ENCODE peak calls at places on chromosomes 16 and 17, in ten cellular contexts. B is GM23338, C is uterus, G is upper lobe of right lung, A is heart right ventricle, L is ovary, U is left ventricle myocardium inferior, M is IMR-90, I is K562, E is sigmoid colon. Z is an unnamed sample.

GRCh38 chr17:67258836-67259468 is 14.0 kb upstream of the HELZ start:
- DNase-seq in B (no peak), C (no peak), G (no peak), A (no peak), L (no peak), U (no peak), M (no peak), I (no peak), E (no peak), Z (no peak)

GRCh38 chr17:28113269-28113668 is 70.8 kb downstream of the NLK start:
- DNase-seq in B (peak; percentile 33), C (no peak), G (no peak), A (no peak), L (no peak), U (no peak), M (no peak), I (no peak), E (no peak), Z (no peak)

GRCh38 chr16:56983211-56983751 is 6.1 kb upstream of the NLRC5 start:
- DNase-seq in B (no peak), C (no peak), G (no peak), A (no peak), L (no peak), U (no peak), M (no peak), I (no peak), E (no peak), Z (no peak)

GRCh38 chr17:4786111-4786491 is at the start of gene VMO1:
- DNase-seq in B (peak; percentile 27), C (peak; percentile 43), G (no peak), A (no peak), L (no peak), U (no peak), M (no peak), I (no peak), E (peak; percentile 74), Z (no peak)

GRCh38 chr17:77434136-77435114 is 293.7 kb downstream of the SEC14L1 start:
- DNase-seq in B (no peak), C (no peak), G (no peak), A (no peak), L (no peak), U (no peak), M (no peak), I (no peak), E (no peak), Z (no peak)

GRCh38 chr17:37294888-37295287 is 80.9 kb upstream of the C17orf78 start:
- DNase-seq in B (peak; percentile 58), C (no peak), G (no peak), A (no peak), L (no peak), U (no peak), M (no peak), I (no peak), E (no peak), Z (no peak)

GRCh38 chr16:66020642-66021041 is 345.8 kb upstream of the CDH5 start:
- DNase-seq in B (no peak), C (no peak), G (no peak), A (no peak), L (no peak), U (no peak), M (peak; percentile 52), I (no peak), E (no peak), Z (no peak)

GRCh38 chr16:71364306-71364705 is 5.8 kb downstream of the CALB2 start:
- DNase-seq in B (no peak), C (no peak), G (no peak), A (no peak), L (peak; percentile 38), U (no peak), M (no peak), I (no peak), E (no peak), Z (no peak)

GRCh38 chr17:43574896-43575525 is 28.9 kb upstream of the ETV4 start:
- DNase-seq in B (no peak), C (no peak), G (no peak), A (no peak), L (no peak), U (no peak), M (no peak), I (no peak), E (no peak), Z (no peak)

GRCh38 chr17:70913086-70913485 is 743.8 kb downstream of the KCNJ2 start:
- DNase-seq in B (no peak), C (no peak), G (no peak), A (no peak), L (no peak), U (no peak), M (peak; percentile 32), I (no peak), E (no peak), Z (no peak)

GRCh38 chr16:23290189-23291062 is 11.7 kb upstream of the SCNN1B start:
- DNase-seq in B (no peak), C (no peak), G (no peak), A (no peak), L (no peak), U (no peak), M (no peak), I (no peak), E (peak; percentile 24), Z (no peak)

GRCh38 chr17:61669522-61669921 is 78.5 kb upstream of the NACA2 start:
- DNase-seq in B (no peak), C (no peak), G (no peak), A (no peak), L (no peak), U (no peak), M (no peak), I (no peak), E (no peak), Z (no peak)

GRCh38 chr17:46035112-46035818 is 36.2 kb downstream of the STH start:
- DNase-seq in B (peak; percentile 35), C (no peak), G (no peak), A (no peak), L (no peak), U (no peak), M (no peak), I (no peak), E (no peak), Z (no peak)

GRCh38 chr16:4689864-4690704 is 3.3 kb upstream of the NUDT16L1 start:
- DNase-seq in B (no peak), C (no peak), G (peak; percentile 65), A (no peak), L (peak; percentile 42), U (no peak), M (no peak), I (no peak), E (peak; percentile 66), Z (no peak)

GRCh38 chr16:2257726-2258125 is 6.3 kb upstream of the ECI1 start:
- DNase-seq in B (no peak), C (no peak), G (no peak), A (no peak), L (no peak), U (no peak), M (no peak), I (no peak), E (no peak), Z (no peak)

GRCh38 chr17:12812877-12813276 is 23.6 kb downstream of the ARHGAP44 start:
- DNase-seq in B (no peak), C (no peak), G (no peak), A (no peak), L (no peak), U (no peak), M (no peak), I (no peak), E (no peak), Z (no peak)

GRCh38 chr16:765488-765865 is 4.9 kb downstream of the MSLN start:
- DNase-seq in B (no peak), C (no peak), G (peak; percentile 62), A (no peak), L (no peak), U (no peak), M (no peak), I (no peak), E (no peak), Z (no peak)
- H3K27ac ChIP-seq in B (no peak overlapping the region), C (no peak overlapping the region), G (no peak overlapping the region), A (no peak overlapping the region), L (no peak overlapping the region), U (no peak overlapping the region), M (no peak overlapping the region), I (no peak overlapping the region), E (no peak overlapping the region), Z (no peak overlapping the region)

DNA sequence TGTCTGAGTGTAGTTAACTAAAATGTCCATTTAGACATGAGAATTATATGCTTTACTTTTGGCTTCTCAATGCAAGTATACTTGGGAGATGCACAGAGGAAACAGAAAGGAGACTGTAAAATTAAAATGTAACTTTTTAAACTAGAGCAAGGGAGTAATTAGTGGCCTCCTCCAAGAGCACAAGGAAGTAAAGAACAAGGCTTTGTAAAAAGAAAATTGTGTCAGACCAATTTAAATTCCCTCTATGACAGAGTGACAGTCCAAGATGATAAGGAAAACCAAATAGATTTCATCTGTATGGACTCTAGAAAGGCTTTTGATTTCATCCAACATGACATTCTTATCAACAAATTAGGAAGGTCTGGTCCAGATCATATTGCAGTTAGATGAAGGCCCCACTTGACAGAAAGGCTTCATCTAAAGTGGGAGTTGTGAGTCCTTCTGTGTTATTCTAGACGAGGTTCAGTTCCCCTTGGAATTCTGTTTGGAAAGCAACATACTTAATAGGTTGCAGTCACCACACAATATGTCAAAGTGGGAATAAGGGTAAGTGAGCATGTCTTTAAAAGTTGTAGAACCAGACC is 6.5 kb upstream of the CAPNS2 start:
- DNase-seq in B (no peak), C (no peak), G (no peak), A (no peak), L (no peak), U (no peak), M (no peak), I (no peak), E (no peak), Z (no peak)
- H3K4me1 ChIP-seq in B (no peaks in the 10 kb centered on the region), C (no peaks in the 10 kb centered on the region), G (peaks cover 19% of the 10 kb centered on the region), A (no peaks in the 10 kb centered on the region), L (no peaks in the 10 kb centered on the region), U (peaks cover 26% of the 10 kb centered on the region), M (peaks cover 1% of the 10 kb centered on the region), I (no peaks in the 10 kb centered on the region), E (no peaks in the 10 kb centered on the region), Z (peaks cover 14% of the 10 kb centered on the region)

DNA sequence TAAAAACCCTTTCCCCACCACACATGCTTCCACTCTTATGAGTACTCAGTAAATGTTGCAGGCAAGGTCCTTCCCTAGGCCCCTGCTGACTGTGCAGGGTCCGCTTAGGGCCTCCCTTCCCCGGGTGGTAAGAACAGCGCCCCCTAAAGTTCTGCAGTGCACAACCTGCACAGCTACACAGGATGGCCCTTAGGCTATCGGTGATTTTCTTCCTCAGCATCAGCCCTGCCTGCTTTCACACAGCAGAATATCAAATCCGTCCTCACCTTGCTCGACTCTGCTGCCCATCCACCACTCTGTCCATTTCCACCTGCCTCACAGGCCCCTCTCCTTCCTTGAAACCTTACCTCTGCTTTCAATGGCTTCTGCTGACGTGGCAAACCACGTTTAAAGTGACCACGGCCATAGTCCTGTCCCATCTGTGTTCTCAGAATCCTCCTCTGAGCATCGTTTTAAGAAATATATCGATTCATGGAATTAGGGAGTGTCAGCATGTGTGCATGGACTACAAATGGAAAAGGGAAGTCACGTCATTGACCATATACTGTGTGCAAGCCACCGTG is 51.4 kb upstream of the TMEM132E start:
- DNase-seq in B (peak; percentile 89), C (no peak), G (no peak), A (no peak), L (no peak), U (no peak), M (no peak), I (peak; percentile 34), E (no peak), Z (no peak)
- TF ChIP-seq CTCF in B (peak; percentile 80), C (no peak), G (no peak), A (no peak), L (no peak), U (no peak), M (no peak), I (peak; percentile 60), E (no peak), Z (no peak)

GRCh38 chr17:41456206-41456605 is 11.0 kb downstream of the KRT32 start:
- DNase-seq in B (peak; percentile 22), C (no peak), G (no peak), A (no peak), L (no peak), U (no peak), M (no peak), I (no peak), E (no peak), Z (no peak)
- H3K27ac ChIP-seq in B (no peak overlapping the region), C (no peak overlapping the region), G (no peak overlapping the region), A (no peak overlapping the region), L (no peak overlapping the region), U (no peak overlapping the region), M (no peak overlapping the region), I (no peak overlapping the region), E (no peak overlapping the region), Z (no peak overlapping the region)

Z was measured in lower lobe of right lung.